ENCODE peak calls at places on chromosomes 7 and 10, in nine cellular contexts. One of them, this sample, is unnamed.

GRCh38 chr7:151857866-151858440 is 19.0 kb downstream of the PRKAG2 start:
- DNase-seq in aorta: peak; percentile 11
- DNase-seq in HT1080: no peak
- DNase-seq in GM18507: no peak
- DNase-seq in activated CD4-positive, alpha-beta T cell treated with anti-CD3 and anti-CD28 coated beads, Interleukin-2, amount 50 U/mL, for 48 hours: no peak
- DNase-seq in K562: no peak
- DNase-seq in activated effector memory CD4-positive, alpha-beta T cell treated with anti-CD3 and anti-CD28 coated beads, Interleukin-2, amount 50 U/mL, for 16 hours: no peak
- DNase-seq in A549: no peak
- DNase-seq in brain microvascular endothelial cell: no peak
- DNase-seq in this sample: no peak

GRCh38 chr10:108090476-108091215 is 926.1 kb upstream of the SORCS1 start:
- DNase-seq in aorta: no peak
- DNase-seq in HT1080: no peak
- DNase-seq in GM18507: no peak
- DNase-seq in activated CD4-positive, alpha-beta T cell treated with anti-CD3 and anti-CD28 coated beads, Interleukin-2, amount 50 U/mL, for 48 hours: no peak
- DNase-seq in K562: no peak
- DNase-seq in activated effector memory CD4-positive, alpha-beta T cell treated with anti-CD3 and anti-CD28 coated beads, Interleukin-2, amount 50 U/mL, for 16 hours: no peak
- DNase-seq in A549: no peak
- DNase-seq in brain microvascular endothelial cell: no peak
- DNase-seq in this sample: no peak

GRCh38 chr7:19623676-19624075 is 85.2 kb downstream of the POLR1F start:
- DNase-seq in aorta: no peak
- DNase-seq in HT1080: no peak
- DNase-seq in GM18507: no peak
- DNase-seq in activated CD4-positive, alpha-beta T cell treated with anti-CD3 and anti-CD28 coated beads, Interleukin-2, amount 50 U/mL, for 48 hours: no peak
- DNase-seq in K562: no peak
- DNase-seq in activated effector memory CD4-positive, alpha-beta T cell treated with anti-CD3 and anti-CD28 coated beads, Interleukin-2, amount 50 U/mL, for 16 hours: no peak
- DNase-seq in A549: no peak
- DNase-seq in brain microvascular endothelial cell: no peak
- DNase-seq in this sample: no peak

GRCh38 chr10:71836594-71836970 is 14.5 kb downstream of the PSAP start:
- DNase-seq in aorta: no peak
- DNase-seq in HT1080: no peak
- DNase-seq in GM18507: no peak
- DNase-seq in activated CD4-positive, alpha-beta T cell treated with anti-CD3 and anti-CD28 coated beads, Interleukin-2, amount 50 U/mL, for 48 hours: no peak
- DNase-seq in K562: no peak
- DNase-seq in activated effector memory CD4-positive, alpha-beta T cell treated with anti-CD3 and anti-CD28 coated beads, Interleukin-2, amount 50 U/mL, for 16 hours: no peak
- DNase-seq in A549: no peak
- DNase-seq in brain microvascular endothelial cell: peak; percentile 36
- DNase-seq in this sample: peak; percentile 47

GRCh38 chr7:98014830-98015229 is 24.8 kb upstream of the OCM2 start:
- DNase-seq in aorta: no peak
- DNase-seq in HT1080: no peak
- DNase-seq in GM18507: no peak
- DNase-seq in activated CD4-positive, alpha-beta T cell treated with anti-CD3 and anti-CD28 coated beads, Interleukin-2, amount 50 U/mL, for 48 hours: no peak
- DNase-seq in K562: no peak
- DNase-seq in activated effector memory CD4-positive, alpha-beta T cell treated with anti-CD3 and anti-CD28 coated beads, Interleukin-2, amount 50 U/mL, for 16 hours: no peak
- DNase-seq in A549: no peak
- DNase-seq in brain microvascular endothelial cell: no peak
- DNase-seq in this sample: no peak

GRCh38 chr7:66500087-66500486 is 128.6 kb upstream of the KCTD7 start:
- DNase-seq in aorta: no peak
- DNase-seq in HT1080: peak; percentile 56
- DNase-seq in GM18507: no peak
- DNase-seq in activated CD4-positive, alpha-beta T cell treated with anti-CD3 and anti-CD28 coated beads, Interleukin-2, amount 50 U/mL, for 48 hours: no peak
- DNase-seq in K562: peak; percentile 19
- DNase-seq in activated effector memory CD4-positive, alpha-beta T cell treated with anti-CD3 and anti-CD28 coated beads, Interleukin-2, amount 50 U/mL, for 16 hours: peak; percentile 50
- DNase-seq in A549: peak; percentile 61
- DNase-seq in brain microvascular endothelial cell: no peak
- DNase-seq in this sample: no peak

GRCh38 chr10:102682981-102683380 is 31.2 kb downstream of the ARL3 start:
- DNase-seq in aorta: no peak
- DNase-seq in HT1080: no peak
- DNase-seq in GM18507: no peak
- DNase-seq in activated CD4-positive, alpha-beta T cell treated with anti-CD3 and anti-CD28 coated beads, Interleukin-2, amount 50 U/mL, for 48 hours: no peak
- DNase-seq in K562: no peak
- DNase-seq in activated effector memory CD4-positive, alpha-beta T cell treated with anti-CD3 and anti-CD28 coated beads, Interleukin-2, amount 50 U/mL, for 16 hours: peak; percentile 37
- DNase-seq in A549: no peak
- DNase-seq in brain microvascular endothelial cell: no peak
- DNase-seq in this sample: no peak

GRCh38 chr7:67955061-67955460 is 958.4 kb downstream of the TYW1 start:
- DNase-seq in aorta: no peak
- DNase-seq in HT1080: no peak
- DNase-seq in GM18507: no peak
- DNase-seq in activated CD4-positive, alpha-beta T cell treated with anti-CD3 and anti-CD28 coated beads, Interleukin-2, amount 50 U/mL, for 48 hours: no peak
- DNase-seq in K562: no peak
- DNase-seq in activated effector memory CD4-positive, alpha-beta T cell treated with anti-CD3 and anti-CD28 coated beads, Interleukin-2, amount 50 U/mL, for 16 hours: no peak
- DNase-seq in A549: no peak
- DNase-seq in brain microvascular endothelial cell: no peak
- DNase-seq in this sample: peak; percentile 86

GRCh38 chr10:79394631-79395030 is 47.4 kb downstream of the PPIF start:
- DNase-seq in aorta: peak; percentile 17
- DNase-seq in HT1080: no peak
- DNase-seq in GM18507: no peak
- DNase-seq in activated CD4-positive, alpha-beta T cell treated with anti-CD3 and anti-CD28 coated beads, Interleukin-2, amount 50 U/mL, for 48 hours: no peak
- DNase-seq in K562: no peak
- DNase-seq in activated effector memory CD4-positive, alpha-beta T cell treated with anti-CD3 and anti-CD28 coated beads, Interleukin-2, amount 50 U/mL, for 16 hours: no peak
- DNase-seq in A549: no peak
- DNase-seq in brain microvascular endothelial cell: no peak
- DNase-seq in this sample: no peak